ENCODE peak calls at places on chromosomes 16 and 17, in six cellular contexts. G is OCI-LY7; H is epithelial cell of esophagus; A is fibroblast of mammary gland; Y is neuronal stem cell; S is CD4-positive, CD25-positive, alpha-beta regulatory T cell. K is an unnamed sample.

GRCh38 chr17:82463881-82464566 is 5.5 kb downstream of the NARF start:
- DNase-seq in G (no peak), H (no peak), A (no peak), Y (no peak), S (no peak), K (no peak)

GRCh38 chr17:2965621-2966275 is 97.7 kb downstream of the OR1D5 start:
- DNase-seq in G (no peak), H (peak), A (peak), Y (no peak), S (no peak), K (peak)

GRCh38 chr16:71972356-71972755 is 27.8 kb downstream of the PKD1L3 start:
- DNase-seq in G (no peak), H (no peak), A (no peak), Y (no peak), S (no peak), K (no peak)

GRCh38 chr16:35533683-35534082 is 2074.3 kb downstream of the TP53TG3F start:
- DNase-seq in G (peak), H (peak), A (peak), Y (no peak), S (no peak), K (no peak)

GRCh38 chr16:2287916-2288547 is 20.1 kb upstream of the RNPS1 start:
- DNase-seq in G (no peak), H (no peak), A (no peak), Y (no peak), S (no peak), K (no peak)

GRCh38 chr16:20385844-20386832 is 18.4 kb downstream of the PDILT start:
- DNase-seq in G (peak), H (peak), A (peak), Y (peak), S (peak), K (peak)

GRCh38 chr17:13351046-13351445 is 250.7 kb downstream of the HS3ST3A1 start:
- DNase-seq in G (no peak), H (no peak), A (peak), Y (no peak), S (no peak), K (no peak)

GRCh38 chr16:65523258-65523950 is 401.5 kb upstream of the CDH11 start:
- DNase-seq in G (no peak), H (no peak), A (no peak), Y (peak), S (no peak), K (no peak)

GRCh38 chr17:42201155-42201772 is 7.0 kb upstream of the GHDC start:
- DNase-seq in G (no peak), H (no peak), A (no peak), Y (no peak), S (no peak), K (no peak)

GRCh38 chr17:7466644-7467341 is 12.6 kb downstream of the ZBTB4 start:
- DNase-seq in G (no peak), H (no peak), A (peak), Y (no peak), S (no peak), K (no peak)

GRCh38 chr16:15899538-15900100 is 11.2 kb upstream of the CEP20 start:
- DNase-seq in G (no peak), H (peak), A (peak), Y (no peak), S (no peak), K (peak)

GRCh38 chr17:68399638-68400403 is 57.5 kb downstream of the WIPI1 start:
- DNase-seq in G (peak), H (no peak), A (peak), Y (no peak), S (no peak), K (no peak)

GRCh38 chr16:74726736-74727135 is 26.1 kb upstream of the MLKL start:
- DNase-seq in G (peak), H (no peak), A (peak), Y (no peak), S (no peak), K (no peak)

GRCh38 chr16:68469728-68470460 is 21.6 kb upstream of the SMPD3 start:
- DNase-seq in G (no peak), H (no peak), A (no peak), Y (no peak), S (no peak), K (no peak)
- H3K4me3 ChIP-seq in G (peak), H (no peak), A (no peak), Y (no peak), S (peak), K (no peak)

GRCh38 chr16:58417600-58417999 is 25.3 kb downstream of the GINS3 start:
- DNase-seq in G (peak), H (no peak), A (no peak), Y (no peak), S (no peak), K (no peak)
- H3K4me3 ChIP-seq in G (peak), H (no peak), A (no peak), Y (no peak), S (no peak), K (no peak)

DNA sequence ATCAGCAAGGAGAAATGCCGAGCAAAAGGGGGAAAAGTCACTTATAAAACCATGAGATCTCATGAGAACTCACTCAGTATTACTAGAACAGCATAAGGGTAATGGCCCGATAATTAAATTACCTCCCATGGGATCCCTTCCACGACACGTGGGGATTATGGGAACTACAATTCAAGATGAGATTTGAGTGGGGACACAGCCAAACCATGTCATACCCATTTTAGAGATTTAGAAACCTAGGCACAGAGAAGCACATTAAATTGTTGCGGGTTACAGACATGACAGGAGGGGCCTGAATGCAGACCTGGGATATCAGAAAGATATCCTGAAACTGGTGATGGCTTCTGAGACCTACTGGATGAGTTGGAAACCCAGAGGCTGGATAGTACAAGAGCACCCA is 20.1 kb downstream of the ARHGAP17 start:
- DNase-seq in G (no peak), H (no peak), A (no peak), Y (no peak), S (no peak), K (no peak)
- H3K4me3 ChIP-seq in G (no peak), H (no peak), A (no peak), Y (no peak), S (no peak), K (no peak)

GRCh38 chr17:81090361-81091133 is 55.6 kb downstream of the BAIAP2 start:
- DNase-seq in G (peak), H (peak), A (peak), Y (no peak), S (no peak), K (peak)
- H3K4me3 ChIP-seq in G (no peak), H (no peak), A (no peak), Y (no peak), S (no peak), K (no peak)

GRCh38 chr16:17350212-17350611 is 120.5 kb downstream of the XYLT1 start:
- DNase-seq in G (no peak), H (no peak), A (peak), Y (no peak), S (no peak), K (no peak)
- H3K4me3 ChIP-seq in G (no peak), H (no peak), A (no peak), Y (no peak), S (no peak), K (no peak)

GRCh38 chr17:750431-751037 is 1.5 kb downstream of the GEMIN4 start:
- DNase-seq in G (no peak), H (peak), A (peak), Y (no peak), S (no peak), K (peak)
- H3K4me3 ChIP-seq in G (peak), H (peak), A (peak), Y (peak), S (peak), K (peak)

DNA sequence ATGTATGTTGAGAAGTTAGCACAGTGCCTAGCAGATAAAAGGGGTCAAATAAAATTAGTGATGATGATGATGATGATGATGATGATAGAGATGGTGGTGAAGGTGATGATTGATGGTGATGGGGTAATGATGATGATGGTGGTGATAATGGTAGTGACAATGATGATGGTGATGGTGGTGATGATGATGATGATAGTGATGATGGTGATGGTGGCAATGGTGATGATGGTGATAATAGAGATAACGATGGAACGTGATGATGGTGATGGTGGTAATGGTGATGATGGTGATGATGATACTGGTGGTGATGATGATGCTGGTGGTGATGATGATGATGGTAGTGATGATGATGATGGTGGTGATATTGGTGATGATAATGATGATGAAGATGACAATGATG is 223.7 kb downstream of the FOXL1 start:
- DNase-seq in G (no peak), H (no peak), A (no peak), Y (no peak), S (no peak), K (no peak)
- H3K4me3 ChIP-seq in G (no peak), H (no peak), A (no peak), Y (no peak), S (no peak), K (no peak)

GRCh38 chr16:85592700-85593502 is 20.2 kb upstream of the GSE1 start:
- DNase-seq in G (no peak), H (no peak), A (peak), Y (no peak), S (no peak), K (peak)
- H3K4me3 ChIP-seq in G (no peak), H (no peak), A (no peak), Y (no peak), S (no peak), K (no peak)

DNA sequence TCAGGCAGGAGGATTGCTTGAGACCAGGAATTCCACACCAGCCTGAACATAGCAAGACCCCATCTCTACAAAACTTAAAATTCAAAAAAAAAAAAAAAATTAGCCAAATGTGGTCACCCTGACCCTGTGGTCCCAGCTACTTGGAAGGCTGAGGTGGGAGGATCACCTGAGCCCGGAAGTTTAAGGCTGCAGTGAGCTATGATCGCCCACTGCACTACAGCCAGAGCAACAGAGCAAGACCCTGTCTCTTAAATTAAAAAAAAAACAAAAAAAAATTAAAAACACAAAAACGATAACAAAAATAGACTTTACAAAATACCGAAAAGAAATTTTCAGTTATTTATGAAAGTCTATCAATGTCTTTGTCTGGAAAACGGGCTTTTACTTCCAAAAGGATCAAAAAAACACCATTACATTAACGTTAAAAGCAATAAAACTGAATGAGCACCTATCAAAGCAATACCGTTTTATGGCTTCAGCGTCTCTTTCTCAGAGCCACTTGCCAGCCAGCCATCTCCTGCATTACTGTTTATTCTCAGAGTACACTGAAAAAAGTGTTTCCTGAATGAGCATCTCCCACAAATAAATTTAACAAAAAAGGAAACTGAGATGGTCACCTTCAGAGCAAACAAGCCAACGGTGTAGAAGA is 6.1 kb downstream of the USP7 start:
- DNase-seq in G (no peak), H (no peak), A (no peak), Y (no peak), S (no peak), K (no peak)
- H3K4me3 ChIP-seq in G (peak), H (no peak), A (no peak), Y (no peak), S (peak), K (no peak)

DNA sequence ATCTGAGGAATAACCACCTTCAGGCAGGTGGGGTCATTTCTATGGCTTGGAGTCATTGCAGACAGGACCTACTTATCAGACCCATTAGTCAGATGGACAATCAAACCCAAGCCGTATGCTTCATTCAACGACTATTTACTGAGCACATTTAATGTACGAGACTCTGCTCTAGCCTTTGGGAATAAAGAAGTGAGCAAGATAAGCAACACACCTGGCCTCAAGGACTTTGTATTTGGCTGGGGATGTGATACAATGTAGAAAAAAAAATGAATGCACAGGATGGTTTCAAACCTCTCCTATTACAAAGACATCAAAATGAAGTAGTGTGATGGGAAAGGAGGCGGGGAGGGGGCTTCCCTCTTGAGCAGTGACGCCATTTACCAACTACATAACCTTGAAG is 311.7 kb downstream of the PMP22 start:
- DNase-seq in G (no peak), H (no peak), A (no peak), Y (no peak), S (no peak), K (no peak)
- H3K4me3 ChIP-seq in G (no peak), H (no peak), A (no peak), Y (no peak), S (no peak), K (no peak)

K was measured in bronchial epithelial cell.